ENCODE peak calls at places on chromosomes 2 and 18, in four cellular contexts. R is HEK293T, Z is K562, W is HepG2. J is an unnamed sample.

GRCh38 chr2:238380785-238381184 is 45.9 kb upstream of the ASB1 start:
- DNase-seq in R (no peak), Z (no peak), W (no peak), J (no peak)

GRCh38 chr2:7704296-7704865 is 787.2 kb downstream of the RNF144A start:
- DNase-seq in R (no peak), Z (no peak), W (no peak), J (no peak)

GRCh38 chr18:35611518-35611917 is 30.0 kb downstream of the GALNT1 start:
- DNase-seq in R (no peak), Z (no peak), W (no peak), J (no peak)

GRCh38 chr2:3307901-3308300 is 69.7 kb downstream of the EIPR1 start:
- DNase-seq in R (no peak), Z (no peak), W (no peak), J (no peak)

GRCh38 chr2:238031749-238032148 is 29.1 kb upstream of the SCLY start:
- DNase-seq in R (no peak), Z (no peak), W (no peak), J (no peak)

GRCh38 chr2:190123956-190124355 is 61.4 kb upstream of the MSTN start:
- DNase-seq in R (no peak), Z (no peak), W (no peak), J (no peak)

GRCh38 chr2:86042256-86043168 is 63.2 kb downstream of the POLR1A start:
- DNase-seq in R (no peak), Z (no peak), W (no peak), J (no peak)

GRCh38 chr2:3024401-3024935 is 353.1 kb downstream of the EIPR1 start:
- DNase-seq in R (no peak), Z (no peak), W (no peak), J (no peak)

GRCh38 chr18:54671291-54671881 is 80.3 kb downstream of the DYNAP start:
- DNase-seq in R (peak), Z (peak), W (peak), J (no peak)

GRCh38 chr18:34890486-34891085 is 150.6 kb upstream of the MAPRE2 start:
- DNase-seq in R (no peak), Z (no peak), W (no peak), J (no peak)

GRCh38 chr2:3059111-3059990 is 318.3 kb downstream of the EIPR1 start:
- DNase-seq in R (no peak), Z (no peak), W (no peak), J (no peak)

GRCh38 chr18:72160504-72161445 is 383.4 kb downstream of the CBLN2 start:
- DNase-seq in R (no peak), Z (no peak), W (no peak), J (no peak)

GRCh38 chr2:162782138-162782537 is 56.4 kb downstream of the KCNH7 start:
- DNase-seq in R (no peak), Z (no peak), W (no peak), J (no peak)

GRCh38 chr2:232502901-232503791 is 15.5 kb upstream of the ECEL1 start:
- DNase-seq in R (no peak), Z (peak), W (no peak), J (peak)

GRCh38 chr18:74773171-74773624 is 175.5 kb downstream of the ZNF407 start:
- DNase-seq in R (no peak), Z (no peak), W (no peak), J (no peak)

GRCh38 chr2:220277445-220277960 is 650.1 kb downstream of the SLC4A3 start:
- DNase-seq in R (no peak), Z (no peak), W (no peak), J (no peak)

GRCh38 chr2:132439703-132440398 is 23.2 kb downstream of the GPR39 start:
- DNase-seq in R (no peak), Z (no peak), W (peak), J (no peak)

DNA sequence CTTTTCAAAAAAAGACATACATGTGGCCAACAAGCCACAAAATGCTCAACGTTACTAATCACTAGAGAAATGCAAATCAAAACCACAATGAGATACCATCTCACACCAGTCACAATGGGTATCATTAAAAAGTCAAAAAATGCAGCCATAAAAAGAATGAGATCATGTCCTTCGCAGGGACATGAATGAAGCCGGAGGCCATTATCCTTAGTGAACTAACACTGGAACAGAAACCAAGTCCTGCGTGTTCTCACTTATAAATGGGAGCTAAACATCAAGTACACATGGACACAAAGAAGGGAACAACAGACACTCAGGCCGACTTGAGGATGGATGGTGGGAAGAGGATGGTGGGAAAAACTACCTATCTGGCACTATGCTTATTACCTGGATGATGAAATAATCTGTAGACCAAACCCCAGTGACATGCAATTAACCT is 17.8 kb upstream of the ATL2 start:
- DNase-seq in R (no peak), Z (no peak), W (no peak), J (no peak)
- TF ChIP-seq ELF4 in R (no peak), Z (no peak), W (no peak), J (no peak)

GRCh38 chr2:25078171-25079049 is 36.5 kb downstream of the EFR3B start:
- DNase-seq in R (peak), Z (no peak), W (peak), J (no peak)
- TF ChIP-seq ELF4 in R (no peak), Z (no peak), W (no peak), J (no peak)

GRCh38 chr18:23723121-23723520 is 33.9 kb downstream of the LAMA3 start:
- DNase-seq in R (no peak), Z (no peak), W (no peak), J (no peak)

GRCh38 chr18:23725351-23725750 is 36.1 kb downstream of the LAMA3 start:
- DNase-seq in R (no peak), Z (no peak), W (no peak), J (no peak)

GRCh38 chr18:23727707-23728493 is 38.6 kb downstream of the LAMA3 start:
- DNase-seq in R (no peak), Z (no peak), W (no peak), J (no peak)

GRCh38 chr18:23722646-23723045 is 33.4 kb downstream of the LAMA3 start:
- DNase-seq in R (no peak), Z (no peak), W (no peak), J (no peak)

GRCh38 chr18:23725827-23726661 is 36.8 kb downstream of the LAMA3 start:
- DNase-seq in R (no peak), Z (no peak), W (no peak), J (no peak)
- TF ChIP-seq ELF4 in R (no peak), Z (no peak), W (no peak), J (no peak)

GRCh38 chr2:108315408-108316193 is 26.9 kb downstream of the SULT1C2 start:
- DNase-seq in R (no peak), Z (no peak), W (peak), J (no peak)
- TF ChIP-seq ELF4 in R (no peak), Z (no peak), W (no peak), J (no peak)

GRCh38 chr2:236289766-236290462 is 25.7 kb upstream of the ASB18 start:
- DNase-seq in R (no peak), Z (no peak), W (no peak), J (no peak)
- TF ChIP-seq ELF4 in R (no peak), Z (no peak), W (no peak), J (no peak)

GRCh38 chr2:211175956-211176355 is 619.6 kb downstream of the CPS1 start:
- DNase-seq in R (no peak), Z (no peak), W (no peak), J (no peak)

GRCh38 chr2:211174021-211174420 is 617.6 kb downstream of the CPS1 start:
- DNase-seq in R (no peak), Z (no peak), W (no peak), J (no peak)

GRCh38 chr2:211170843-211171242 is 614.4 kb downstream of the CPS1 start:
- DNase-seq in R (no peak), Z (no peak), W (no peak), J (no peak)

GRCh38 chr2:211174631-211175030 is 618.2 kb downstream of the CPS1 start:
- DNase-seq in R (no peak), Z (no peak), W (no peak), J (no peak)
- TF ChIP-seq ELF4 in R (no peak), Z (no peak), W (no peak), J (no peak)

GRCh38 chr18:42417189-42417588 is 462.2 kb downstream of the PIK3C3 start:
- DNase-seq in R (no peak), Z (no peak), W (no peak), J (no peak)

GRCh38 chr18:42412281-42412680 is 457.2 kb downstream of the PIK3C3 start:
- DNase-seq in R (no peak), Z (no peak), W (no peak), J (no peak)

GRCh38 chr18:42412896-42413295 is 457.9 kb downstream of the PIK3C3 start:
- DNase-seq in R (no peak), Z (no peak), W (peak), J (no peak)

GRCh38 chr18:42414756-42415454 is 459.9 kb downstream of the PIK3C3 start:
- DNase-seq in R (no peak), Z (no peak), W (no peak), J (no peak)

DNA sequence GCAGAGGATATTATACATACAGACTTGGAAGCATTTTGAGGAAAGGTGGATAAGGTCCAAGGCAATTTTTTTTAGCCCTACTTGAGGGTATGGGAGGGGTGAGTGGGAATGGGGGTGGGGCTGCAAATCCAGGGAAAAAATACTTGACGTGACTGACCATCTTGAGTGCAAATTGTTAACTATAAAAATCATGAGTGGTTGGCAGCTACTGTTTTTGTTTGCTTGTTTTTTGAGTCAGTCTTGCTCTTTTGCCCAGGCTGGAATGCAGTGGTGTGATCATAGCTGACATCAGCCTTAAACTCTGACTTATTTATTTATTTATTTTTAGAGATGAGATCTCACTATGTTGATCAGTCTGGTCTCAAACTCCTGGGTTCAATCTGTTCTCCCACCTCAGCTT is 458.8 kb downstream of the PIK3C3 start:
- DNase-seq in R (no peak), Z (no peak), W (no peak), J (no peak)
- TF ChIP-seq ELF4 in R (no peak), Z (no peak), W (no peak), J (no peak)